ENCODE peak calls at places on chromosomes 1 and 21, in ten cellular contexts. I is NAMALWA, Y is A549, A is cardiac fibroblast, S is left lung, K is HS-5, M is Caki2, C is choroid plexus epithelial cell, D is AG10803, X is hypothalamus. H is an unnamed sample.

GRCh38 chr1:185895208-185895900 is 161.2 kb downstream of the HMCN1 start:
- DNase-seq in I (no peak), Y (no peak), A (peak), S (no peak), K (no peak), M (no peak), C (peak), D (peak), X (no peak), H (no peak)

GRCh38 chr1:2358072-2358471 is 33.3 kb downstream of the MORN1 start:
- DNase-seq in I (no peak), Y (no peak), A (no peak), S (no peak), K (no peak), M (no peak), C (no peak), D (no peak), X (no peak), H (no peak)

GRCh38 chr1:3433076-3433475 is 21.4 kb upstream of the ARHGEF16 start:
- DNase-seq in I (no peak), Y (no peak), A (no peak), S (no peak), K (no peak), M (no peak), C (no peak), D (no peak), X (no peak), H (no peak)

GRCh38 chr1:39901486-39902120 is at the start of gene MYCL:
- DNase-seq in I (peak), Y (peak), A (no peak), S (peak), K (no peak), M (peak), C (no peak), D (peak), X (peak), H (peak)

GRCh38 chr1:175208773-175209492 is 16.4 kb upstream of the KIAA0040 start:
- DNase-seq in I (peak), Y (no peak), A (no peak), S (no peak), K (no peak), M (no peak), C (no peak), D (no peak), X (no peak), H (peak)

GRCh38 chr1:160058087-160058486 is 11.9 kb downstream of the KCNJ10 start:
- DNase-seq in I (no peak), Y (no peak), A (peak), S (no peak), K (no peak), M (no peak), C (peak), D (peak), X (no peak), H (no peak)

GRCh38 chr21:33871171-33871570 is 44.4 kb downstream of the ATP5PO start:
- DNase-seq in I (no peak), Y (no peak), A (peak), S (no peak), K (no peak), M (no peak), C (peak), D (peak), X (no peak), H (no peak)

GRCh38 chr1:25033828-25034451 is 103.9 kb upstream of the RUNX3 start:
- DNase-seq in I (no peak), Y (no peak), A (no peak), S (peak), K (no peak), M (no peak), C (no peak), D (no peak), X (peak), H (peak)

GRCh38 chr1:186887198-186887597 is 58.4 kb downstream of the PLA2G4A start:
- DNase-seq in I (no peak), Y (no peak), A (no peak), S (no peak), K (no peak), M (no peak), C (no peak), D (no peak), X (no peak), H (no peak)

GRCh38 chr1:1250828-1251284 is 4.3 kb upstream of the C1QTNF12 start:
- DNase-seq in I (no peak), Y (no peak), A (no peak), S (no peak), K (no peak), M (no peak), C (peak), D (no peak), X (no peak), H (peak)

GRCh38 chr1:89607156-89607555 is 25.8 kb upstream of the LRRC8C start:
- DNase-seq in I (no peak), Y (no peak), A (no peak), S (no peak), K (no peak), M (no peak), C (no peak), D (no peak), X (no peak), H (peak)

GRCh38 chr1:237258871-237259270 is 216.9 kb downstream of the RYR2 start:
- DNase-seq in I (no peak), Y (no peak), A (peak), S (peak), K (no peak), M (no peak), C (no peak), D (no peak), X (no peak), H (no peak)